ENCODE peak calls at places on chromosomes 12 and 14, in five cellular contexts. V, Z, Y, A and B are unnamed samples.

GRCh38 chr14:95494456-95494855 is 22.0 kb downstream of the SYNE3 start:
- DNase-seq in V (no peak), Z (no peak), Y (no peak), A (no peak), B (no peak)

GRCh38 chr14:54025661-54026060 is 69.0 kb upstream of the BMP4 start:
- DNase-seq in A (no peak), Y (no peak), Z (peak), V (no peak), B (no peak)

GRCh38 chr14:99230271-99231141 is 41.5 kb downstream of the BCL11B start:
- DNase-seq in A (peak), Y (no peak), Z (no peak), V (peak), B (no peak)

GRCh38 chr14:85248881-85249635 is 280.9 kb upstream of the FLRT2 start:
- DNase-seq in V (no peak), Z (no peak), Y (no peak), A (no peak), B (no peak)

GRCh38 chr14:56378046-56378445 is 201.6 kb upstream of the TMEM260 start:
- DNase-seq in Y (no peak), Z (peak), A (no peak), V (no peak), B (no peak)

GRCh38 chr12:81350309-81350708 is 272.4 kb downstream of the ACSS3 start:
- DNase-seq in V (no peak), A (no peak), Y (no peak), Z (no peak), B (no peak)

GRCh38 chr12:129115558-129115957 is 262.3 kb downstream of the GLT1D1 start:
- DNase-seq in Y (no peak), A (no peak), Z (no peak), V (no peak), B (no peak)

GRCh38 chr12:47892819-47893218 is 12.0 kb downstream of the VDR start:
- DNase-seq in A (no peak), Y (no peak), Z (no peak), V (no peak), B (no peak)

GRCh38 chr12:100138048-100138907 is 4.4 kb downstream of the BLTP3B start:
- DNase-seq in A (no peak), V (no peak), Y (no peak), Z (peak), B (no peak)

GRCh38 chr12:51346581-51346980 is at the start of gene CELA1:
- DNase-seq in Y (no peak), A (no peak), Z (no peak), V (no peak), B (no peak)

GRCh38 chr12:70828391-70828790 is 92.1 kb downstream of the PTPRR start:
- DNase-seq in Y (no peak), Z (peak), A (no peak), V (no peak), B (no peak)

GRCh38 chr12:94202245-94203180 is 54.1 kb downstream of the PLXNC1 start:
- DNase-seq in A (no peak), V (no peak), Z (no peak), Y (no peak), B (no peak)

GRCh38 chr14:104349950-104350349 is 211.6 kb downstream of the KIF26A start:
- DNase-seq in V (no peak), Z (no peak), A (no peak), Y (no peak), B (peak)

GRCh38 chr12:913919-914718 is 35.4 kb downstream of the RAD52 start:
- DNase-seq in Z (peak), Y (no peak), V (no peak), A (no peak), B (no peak)

GRCh38 chr12:90974286-90974685 is 19.3 kb upstream of the CCER1 start:
- DNase-seq in Z (peak), Y (no peak), A (no peak), V (no peak), B (no peak)

GRCh38 chr12:104288635-104289258 is 14.8 kb upstream of the EID3 start:
- DNase-seq in V (peak), Y (peak), Z (peak), A (peak), B (peak)

GRCh38 chr14:30225171-30225570 is 297.5 kb upstream of the PRKD1 start:
- DNase-seq in Y (no peak), Z (peak), A (no peak), V (no peak), B (no peak)

GRCh38 chr14:61343471-61343870 is 22.1 kb downstream of the PRKCH start:
- DNase-seq in Y (no peak), Z (no peak), A (no peak), V (no peak), B (no peak)

GRCh38 chr14:20560961-20561360 is at the start of gene RNASE9:
- DNase-seq in Z (peak), A (no peak), V (no peak), Y (no peak), B (no peak)

GRCh38 chr14:100440758-100441203 is 117.6 kb downstream of the SLC25A47 start:
- DNase-seq in Y (no peak), V (no peak), A (no peak), Z (no peak), B (no peak)

GRCh38 chr12:13591488-13591887 is 389.9 kb downstream of the GRIN2B start:
- DNase-seq in Y (no peak), V (no peak), A (no peak), Z (no peak), B (no peak)

GRCh38 chr14:76201162-76201561 is 49.4 kb downstream of the GPATCH2L start:
- DNase-seq in Z (peak), A (no peak), V (no peak), Y (no peak), B (no peak)

GRCh38 chr14:100911665-100912316 is 8.3 kb upstream of the RTL1 start:
- DNase-seq in A (no peak), Z (peak), V (no peak), Y (no peak), B (no peak)

GRCh38 chr14:20757963-20758362 is 10.2 kb upstream of the EDDM3B start:
- DNase-seq in V (peak), Z (no peak), A (no peak), Y (no peak), B (no peak)

GRCh38 chr12:93608313-93608712 is 35.8 kb downstream of the SOCS2 start:
- DNase-seq in Z (no peak), Y (no peak), A (no peak), V (no peak), B (no peak)

GRCh38 chr12:91926810-91927209 is 218.8 kb downstream of the BTG1 start:
- DNase-seq in V (no peak), A (no peak), Y (peak), Z (peak), B (no peak)

GRCh38 chr12:27083861-27084271 is 1.5 kb upstream of the C12orf71 start:
- DNase-seq in A (no peak), V (no peak), Y (no peak), Z (peak), B (no peak)

GRCh38 chr12:39451977-39452376 is 9.1 kb upstream of the KIF21A start:
- DNase-seq in Z (no peak), V (no peak), A (no peak), Y (no peak), B (no peak)

GRCh38 chr14:105343194-105343593 is 28.6 kb downstream of the PACS2 start:
- DNase-seq in A (no peak), Y (no peak), V (no peak), Z (no peak), B (no peak)

GRCh38 chr12:2664721-2665577 is 129.8 kb upstream of the FKBP4 start:
- DNase-seq in Y (no peak), Z (no peak), A (no peak), V (no peak), B (no peak)

GRCh38 chr14:22264759-22265158 is 324.3 kb downstream of the DAD1 start:
- DNase-seq in Z (no peak), A (no peak), Y (no peak), V (no peak), B (no peak)

GRCh38 chr12:107492393-107493134 is 193.0 kb upstream of the PWP1 start:
- DNase-seq in V (no peak), Z (no peak), Y (no peak), A (no peak), B (no peak)

GRCh38 chr12:122104844-122105243 is 26.3 kb downstream of the MLXIP start:
- DNase-seq in Z (no peak), V (no peak), Y (no peak), A (no peak), B (no peak)

GRCh38 chr14:89648510-89648909 is 231.5 kb upstream of the FOXN3 start:
- DNase-seq in V (no peak), Y (no peak), Z (no peak), A (no peak), B (no peak)

GRCh38 chr12:52254965-52255751 is 19.3 kb upstream of the KRT86 start:
- DNase-seq in V (no peak), A (no peak), Y (no peak), Z (no peak), B (no peak)

GRCh38 chr14:58593977-58594376 is 43.8 kb upstream of the DACT1 start:
- DNase-seq in Z (no peak), Y (no peak), A (no peak), V (no peak), B (no peak)

GRCh38 chr14:36975834-36976233 is 196.6 kb downstream of the SLC25A21 start:
- DNase-seq in Z (peak), Y (no peak), V (no peak), A (no peak), B (no peak)